ENCODE peak calls at places on chromosomes 11 and 22, in eight cellular contexts. B is A549, Q is GM23338, J is Panc1, R is HCT116, X is K562, O is SK-N-SH, D is HepG2. I is an unnamed sample.

GRCh38 chr11:95563859-95564258 is 225.7 kb downstream of the FAM76B start:
- DNase-seq in Q (no peak), D (no peak), J (no peak), B (no peak), R (no peak), X (no peak), O (no peak), I (no peak)

GRCh38 chr11:64224151-64224890 is 1.7 kb downstream of the TRPT1 start:
- DNase-seq in B (no peak), D (no peak), J (no peak), X (no peak), O (no peak), R (no peak), Q (no peak), I (no peak)

GRCh38 chr11:117096140-117096972 is 1.9 kb downstream of the SIK3 start:
- DNase-seq in D (peak; percentile 78), Q (peak; percentile 57), J (no peak), X (no peak), O (peak; percentile 36), R (no peak), B (no peak), I (peak; percentile 33)

GRCh38 chr22:22997988-22998387 is 72.3 kb upstream of the GNAZ start:
- DNase-seq in R (no peak), O (no peak), D (no peak), B (no peak), Q (no peak), J (no peak), X (no peak), I (no peak)

GRCh38 chr11:30852091-30852490 is 265.9 kb upstream of the MPPED2 start:
- DNase-seq in X (no peak), B (no peak), J (no peak), O (no peak), Q (no peak), R (no peak), D (no peak), I (no peak)

GRCh38 chr11:117299351-117300300 is 8.5 kb downstream of the BACE1-AS start:
- DNase-seq in D (peak; percentile 79), R (no peak), B (no peak), J (no peak), O (peak; percentile 44), Q (no peak), X (no peak), I (no peak)

GRCh38 chr11:76918941-76919386 is 58.2 kb downstream of the ACER3 start:
- DNase-seq in O (peak; percentile 45), B (peak; percentile 21), D (peak; percentile 58), X (peak; percentile 21), Q (peak; percentile 73), R (peak; percentile 44), J (peak; percentile 61), I (peak; percentile 23)

GRCh38 chr11:77153276-77154185 is 25.5 kb downstream of the MYO7A start:
- DNase-seq in D (no peak), X (no peak), J (no peak), R (no peak), Q (no peak), O (no peak), B (no peak), I (no peak)

GRCh38 chr11:83120328-83120727 is 36.6 kb upstream of the PCF11 start:
- DNase-seq in R (no peak), Q (no peak), B (no peak), D (no peak), J (no peak), X (no peak), O (no peak), I (no peak)

GRCh38 chr11:107731911-107732310 is 20.1 kb upstream of the SLN start:
- DNase-seq in B (no peak), Q (no peak), X (no peak), R (no peak), O (no peak), D (no peak), J (no peak), I (no peak)
- TF ChIP-seq CTCF in B (no peak), Q (no peak), X (no peak), R (no peak), O (no peak), D (no peak), J (no peak), I (no peak)

GRCh38 chr11:93521086-93521485 is 22.1 kb downstream of the SMCO4 start:
- DNase-seq in R (no peak), X (no peak), Q (no peak), D (no peak), O (no peak), J (no peak), B (no peak), I (no peak)
- TF ChIP-seq REST in R (no peak), X (no peak), Q (no peak), D (no peak), O (no peak), J (no peak), B (no peak), I (no peak)

GRCh38 chr11:43944761-43945311 is 2.4 kb downstream of the C11orf96 start:
- DNase-seq in Q (peak; percentile 78), R (no peak), J (no peak), X (peak; percentile 83), D (peak; percentile 19), O (peak; percentile 72), B (peak; percentile 79), I (peak; percentile 76)

GRCh38 chr11:43941257-43941879 is 1.1 kb upstream of the C11orf96 start:
- DNase-seq in R (no peak), O (peak; percentile 86), D (no peak), Q (no peak), J (no peak), X (no peak), B (no peak), I (no peak)

GRCh38 chr11:43943931-43944751 is 1.7 kb downstream of the C11orf96 start:
- DNase-seq in R (no peak), O (no peak), Q (peak; percentile 43), J (no peak), B (peak; percentile 25), X (no peak), D (no peak), I (no peak)

GRCh38 chr11:43943357-43943930 is 1.0 kb downstream of the C11orf96 start:
- DNase-seq in J (no peak), D (no peak), O (no peak), X (no peak), B (no peak), Q (no peak), R (no peak), I (no peak)

GRCh38 chr11:43942651-43943356 is 367 bp downstream of the C11orf96 start:
- DNase-seq in X (peak; percentile 73), O (peak; percentile 61), R (no peak), D (no peak), Q (peak; percentile 48), J (no peak), B (peak; percentile 28), I (peak; percentile 30)
- H3K4me3 ChIP-seq in X (peak overlapping the region; percentile 57), O (peak overlapping the region; percentile 53), R (no peak overlapping the region), D (peak overlapping the region; percentile 64), Q (peak overlapping the region; percentile 66), J (peak overlapping the region; percentile 30), B (peak overlapping the region; percentile 51), I (peak overlapping the region; percentile 44)

GRCh38 chr11:93921695-93922468 is 71.5 kb upstream of the VSTM5 start:
- DNase-seq in D (peak; percentile 56), R (peak; percentile 60), J (peak; percentile 22), O (peak; percentile 58), B (peak; percentile 30), X (peak; percentile 53), Q (peak; percentile 96), I (no peak)
- TF ChIP-seq CTCF in D (peak; percentile 87), R (peak; percentile 61), J (peak; percentile 87), O (peak; percentile 68), B (peak; percentile 44), X (peak; percentile 78), Q (peak; percentile 99), I (peak; percentile 51)

GRCh38 chr11:72787262-72788104 is 6.4 kb downstream of the STARD10 start:
- DNase-seq in D (peak; percentile 94), J (no peak), Q (peak; percentile 95), R (no peak), B (peak; percentile 51), X (peak; percentile 85), O (peak; percentile 46), I (peak; percentile 80)
- TF ChIP-seq REST in D (no peak), J (no peak), Q (no peak), R (no peak), B (no peak), X (peak; percentile 39), O (no peak), I (no peak)